ENCODE peak calls at places on chromosomes 3 and 15, in four cellular contexts. N, A, F and M are unnamed samples.

GRCh38 chr3:128503164-128503651 is 10.2 kb upstream of the GATA2 start:
- DNase-seq in N (no peak), A (peak; percentile 10), F (peak; percentile 52), M (peak; percentile 21)

GRCh38 chr15:74212494-74212893 is 9.9 kb upstream of the STRA6 start:
- DNase-seq in N (no peak), A (no peak), F (no peak), M (no peak)

GRCh38 chr15:68603951-68604350 is 25.2 kb downstream of the CORO2B start:
- DNase-seq in N (no peak), A (no peak), F (no peak), M (peak; percentile 43)

GRCh38 chr15:74209997-74210573 is 7.5 kb upstream of the STRA6 start:
- DNase-seq in N (no peak), A (peak; percentile 81), F (no peak), M (no peak)

GRCh38 chr3:156582784-156583183 is 27.9 kb upstream of the SSR3 start:
- DNase-seq in N (no peak), A (peak; percentile 21), F (no peak), M (no peak)

GRCh38 chr3:137771401-137772230 is 7.5 kb downstream of the SOX14 start:
- DNase-seq in N (no peak), A (no peak), F (peak; percentile 69), M (no peak)

GRCh38 chr15:52232327-52232726 is 41.1 kb upstream of the GNB5 start:
- DNase-seq in N (no peak), A (peak; percentile 19), F (no peak), M (no peak)

GRCh38 chr15:70870066-70870465 is 16.1 kb upstream of the LARP6 start:
- DNase-seq in N (peak; percentile 53), A (peak; percentile 80), F (no peak), M (peak; percentile 65)

GRCh38 chr15:32905481-32905880 is 187.7 kb downstream of the GREM1 start:
- DNase-seq in N (no peak), A (peak; percentile 59), F (no peak), M (no peak)

GRCh38 chr15:69762373-69763148 is 309.9 kb downstream of the RPLP1 start:
- DNase-seq in N (no peak), A (no peak), F (peak; percentile 60), M (peak; percentile 29)

GRCh38 chr15:89442671-89443307 is 53.6 kb downstream of the RHCG start:
- DNase-seq in N (no peak), A (peak; percentile 67), F (peak; percentile 89), M (peak; percentile 80)

GRCh38 chr3:187041362-187042061 is 97.8 kb downstream of the RPL39L start:
- DNase-seq in N (no peak), A (peak; percentile 44), F (no peak), M (peak; percentile 48)

GRCh38 chr3:187039100-187039722 is 100.1 kb downstream of the RPL39L start:
- DNase-seq in N (no peak), A (no peak), F (no peak), M (no peak)

GRCh38 chr3:187042062-187042745 is 97.1 kb downstream of the RPL39L start:
- DNase-seq in N (no peak), A (no peak), F (no peak), M (no peak)

GRCh38 chr3:187040637-187041361 is 98.5 kb downstream of the RPL39L start:
- DNase-seq in N (peak; percentile 31), A (peak; percentile 68), F (no peak), M (no peak)

GRCh38 chr3:187039723-187040414 is 99.4 kb downstream of the RPL39L start:
- DNase-seq in N (no peak), A (no peak), F (no peak), M (no peak)
- H3K27ac ChIP-seq in N (no peak overlapping the region), A (no peak overlapping the region), F (no peak overlapping the region), M (no peak overlapping the region)

DNA sequence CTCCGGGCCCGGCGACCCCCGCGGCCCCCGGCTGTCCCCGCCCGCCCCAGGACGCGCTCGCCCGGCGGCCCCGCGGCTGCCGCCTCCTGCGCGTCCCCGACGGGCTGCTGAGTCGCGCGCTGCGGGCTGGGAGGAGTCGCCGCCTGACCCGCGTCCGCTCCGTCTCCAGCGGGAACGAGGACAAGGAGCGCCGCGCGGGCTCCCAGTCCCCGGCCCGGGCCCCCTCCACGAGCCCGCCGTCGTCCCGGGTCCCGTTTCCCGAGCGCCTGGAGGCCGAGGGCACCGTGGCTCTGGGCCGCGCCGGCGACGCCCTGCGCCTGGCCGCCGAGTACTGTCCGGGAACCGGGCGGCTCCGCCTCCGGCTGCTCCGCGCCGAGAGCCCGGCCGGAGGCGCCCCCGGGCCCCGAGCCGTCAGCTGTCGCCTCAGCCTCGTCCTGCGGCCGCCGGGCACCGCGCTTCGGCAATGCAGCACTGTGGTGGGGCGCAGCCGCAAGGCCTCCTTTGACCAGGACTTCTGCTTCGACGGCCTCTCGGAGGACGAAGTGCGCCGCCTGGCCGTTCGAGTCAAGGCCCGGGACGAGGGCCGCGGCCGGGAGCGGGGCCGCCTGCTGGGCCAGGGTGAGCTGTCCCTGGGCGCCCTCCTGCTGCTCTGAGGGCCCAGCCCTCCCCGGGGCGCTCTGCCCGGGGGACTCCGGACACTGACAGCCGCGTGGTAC is 1.5 kb downstream of the C2CD4A start:
- DNase-seq in N (peak; percentile 21), A (peak; percentile 67), F (peak; percentile 80), M (peak; percentile 28)
- TF ChIP-seq EZH2 in N (no peak), A (no peak), F (peak; percentile 56), M (no peak)

DNA sequence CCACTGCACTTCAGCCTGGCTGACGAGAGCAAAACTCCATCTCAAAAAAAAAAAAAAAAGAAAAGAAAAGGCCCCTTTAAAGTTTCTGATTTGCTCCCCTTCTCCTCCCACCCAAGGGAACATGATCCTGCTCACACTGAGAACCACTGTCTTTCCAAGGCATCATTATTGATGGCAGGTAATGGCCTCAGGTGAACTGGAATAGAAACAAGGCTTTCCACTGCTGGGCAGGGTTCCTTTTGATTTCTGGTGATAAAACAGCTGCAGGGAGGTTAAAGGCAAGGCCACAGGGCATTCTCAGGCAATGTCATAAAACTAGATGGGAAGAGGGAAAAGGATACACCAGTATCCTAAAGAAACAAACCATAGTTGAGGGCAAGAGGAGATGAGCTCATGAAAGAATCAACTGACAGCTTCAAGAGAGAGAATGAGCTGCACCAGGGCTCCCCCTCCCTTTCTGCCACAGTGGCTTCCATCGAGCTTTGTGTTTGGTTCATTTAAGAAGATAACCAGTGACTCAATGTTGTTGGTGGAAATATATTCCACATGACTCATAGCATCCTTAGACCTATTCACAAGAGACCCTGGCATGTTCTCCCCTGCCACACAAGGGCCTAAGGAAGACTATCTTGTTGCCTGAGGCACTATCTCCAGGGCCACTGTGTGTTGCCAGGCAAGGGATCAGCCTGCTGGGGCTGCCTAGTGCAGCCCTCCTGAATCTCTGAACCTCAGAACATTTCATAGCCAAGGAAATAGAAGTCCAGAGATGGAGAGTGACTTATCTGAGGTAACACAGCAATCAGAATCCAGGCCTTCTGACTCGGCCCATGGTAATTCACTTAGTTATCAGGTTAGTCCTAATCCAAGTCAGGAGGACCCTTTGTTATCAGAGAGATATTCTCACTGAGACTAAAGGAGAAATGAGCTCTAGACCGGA is 86.5 kb downstream of the WDR76 start:
- DNase-seq in N (peak; percentile 93), A (peak; percentile 96), F (no peak), M (peak; percentile 87)
- H3K27ac ChIP-seq in N (peak overlapping the region; percentile 6), A (peak overlapping the region; percentile 59), F (no peak overlapping the region), M (no peak overlapping the region)

DNA sequence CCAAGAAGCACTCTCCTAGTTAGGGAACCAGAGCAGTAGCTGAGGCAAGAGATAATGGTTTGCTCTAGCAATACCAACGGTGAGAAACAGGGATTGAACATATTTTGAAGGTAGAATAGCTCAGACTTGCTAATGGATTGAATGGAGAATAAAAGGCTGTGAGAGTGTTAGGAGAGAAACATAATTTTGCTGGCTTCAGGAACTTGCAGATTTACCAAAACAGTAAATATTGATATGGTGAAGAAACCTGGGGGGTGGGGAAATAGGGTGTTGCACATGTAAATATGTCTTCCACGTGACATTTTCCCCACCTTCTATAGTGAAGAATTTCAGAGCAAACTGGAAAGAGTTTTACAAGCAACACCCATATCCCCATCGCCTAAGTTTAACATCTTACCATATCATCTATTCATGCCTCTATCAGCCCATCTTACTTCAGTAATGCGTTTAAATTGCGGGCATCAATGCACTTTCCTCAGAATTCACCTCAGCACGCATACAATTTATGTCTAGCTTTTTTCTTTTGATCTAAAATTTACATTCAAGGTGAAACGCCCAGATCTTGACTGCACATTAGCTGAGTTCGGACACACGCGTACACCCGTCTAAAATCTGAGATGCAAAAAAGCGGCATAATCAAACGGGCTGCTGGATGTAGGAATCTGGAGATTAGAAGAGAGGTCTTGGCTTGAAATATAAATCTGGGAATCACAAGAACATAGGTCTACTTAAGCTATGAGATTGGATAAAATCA is 902 bp upstream of the NR1D2 start:
- DNase-seq in N (no peak), A (no peak), F (no peak), M (no peak)
- TF ChIP-seq EZH2 in N (no peak), A (no peak), F (no peak), M (no peak)

GRCh38 chr3:126267976-126268615 is 87.7 kb upstream of the ALDH1L1 start:
- DNase-seq in N (no peak), A (no peak), F (no peak), M (no peak)
- H3K27ac ChIP-seq in N (peak overlapping the region; percentile 21), A (peak overlapping the region; percentile 78), F (peak overlapping the region; percentile 95), M (no peak overlapping the region)

GRCh38 chr3:66366747-66367146 is 134.1 kb downstream of the LRIG1 start:
- DNase-seq in N (no peak), A (no peak), F (no peak), M (no peak)
- TF ChIP-seq EZH2 in N (no peak), A (no peak), F (no peak), M (no peak)

GRCh38 chr15:40934457-40934856 is 5.3 kb downstream of the DLL4 start:
- DNase-seq in N (no peak), A (no peak), F (no peak), M (no peak)

GRCh38 chr15:40938530-40938870 is 9.4 kb downstream of the DLL4 start:
- DNase-seq in N (no peak), A (no peak), F (no peak), M (no peak)

GRCh38 chr15:40937762-40938529 is 8.8 kb downstream of the DLL4 start:
- DNase-seq in N (peak; percentile 47), A (peak; percentile 44), F (no peak), M (no peak)

GRCh38 chr15:40936709-40937666 is 7.8 kb downstream of the DLL4 start:
- DNase-seq in N (no peak), A (peak; percentile 47), F (peak; percentile 63), M (peak; percentile 87)

DNA sequence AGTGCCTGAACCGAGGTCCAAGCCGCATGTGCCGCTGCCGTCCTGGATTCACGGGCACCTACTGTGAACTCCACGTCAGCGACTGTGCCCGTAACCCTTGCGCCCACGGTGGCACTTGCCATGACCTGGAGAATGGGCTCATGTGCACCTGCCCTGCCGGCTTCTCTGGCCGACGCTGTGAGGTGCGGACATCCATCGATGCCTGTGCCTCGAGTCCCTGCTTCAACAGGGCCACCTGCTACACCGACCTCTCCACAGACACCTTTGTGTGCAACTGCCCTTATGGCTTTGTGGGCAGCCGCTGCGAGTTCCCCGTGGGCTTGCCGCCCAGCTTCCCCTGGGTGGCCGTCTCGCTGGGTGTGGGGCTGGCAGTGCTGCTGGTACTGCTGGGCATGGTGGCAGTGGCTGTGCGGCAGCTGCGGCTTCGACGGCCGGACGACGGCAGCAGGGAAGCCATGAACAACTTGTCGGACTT is 7.1 kb downstream of the DLL4 start:
- DNase-seq in N (no peak), A (no peak), F (no peak), M (no peak)
- H3K27ac ChIP-seq in N (no peak overlapping the region), A (no peak overlapping the region), F (no peak overlapping the region), M (no peak overlapping the region)